ENCODE peak calls at places on chromosome 15, in five cellular contexts. E is cardiac muscle cell, G is cardiac fibroblast, T is left ventricle myocardium inferior, J is tibial nerve. V is an unnamed sample.

GRCh38 chr15:95687056-95687455 is 643.4 kb upstream of the NR2F2 start:
- DNase-seq in J (no peak), T (no peak), G (no peak), E (no peak), V (no peak)

GRCh38 chr15:70421197-70421482 is 323.4 kb upstream of the TLE3 start:
- DNase-seq in T (no peak), J (no peak), G (no peak), E (no peak), V (no peak)

GRCh38 chr15:39179980-39180379 is 400.9 kb upstream of the THBS1 start:
- DNase-seq in E (peak), T (no peak), G (peak), J (no peak), V (no peak)

GRCh38 chr15:75902129-75902557 is 1.5 kb upstream of the FBXO22 start:
- DNase-seq in T (no peak), G (peak), J (no peak), E (peak), V (no peak)

GRCh38 chr15:68365140-68365745 is 66.7 kb downstream of the ITGA11 start:
- DNase-seq in G (peak), T (peak), J (no peak), E (peak), V (no peak)

GRCh38 chr15:70101459-70102113 is 3.9 kb upstream of the TLE3 start:
- DNase-seq in G (peak), E (peak), T (peak), J (no peak), V (peak)

GRCh38 chr15:71242292-71242691 is 127.0 kb downstream of the THSD4 start:
- DNase-seq in T (no peak), J (no peak), G (no peak), E (no peak), V (no peak)

GRCh38 chr15:47194718-47195117 is 522.6 kb upstream of the SEMA6D start:
- DNase-seq in T (no peak), J (no peak), E (peak), G (peak), V (no peak)

GRCh38 chr15:61916104-61916503 is 144.1 kb downstream of the VPS13C start:
- DNase-seq in G (no peak), E (no peak), T (no peak), J (no peak), V (no peak)
- TF ChIP-seq CTCF in G (no peak), E (no peak), T (no peak), J (no peak), V (no peak)

GRCh38 chr15:43183270-43183669 is 1.9 kb upstream of the CCNDBP1 start:
- DNase-seq in T (no peak), J (no peak), G (no peak), E (no peak), V (no peak)

GRCh38 chr15:43184407-43185160 is 619 bp upstream of the CCNDBP1 start:
- DNase-seq in E (no peak), G (no peak), J (no peak), T (no peak), V (no peak)

GRCh38 chr15:43185161-43186002 is at the start of gene CCNDBP1:
- DNase-seq in J (peak), T (peak), G (peak), E (peak), V (peak)

GRCh38 chr15:43187544-43188155 is 2.4 kb downstream of the CCNDBP1 start:
- DNase-seq in G (peak), J (no peak), E (peak), T (no peak), V (no peak)

GRCh38 chr15:43186003-43186353 is 775 bp downstream of the CCNDBP1 start:
- DNase-seq in E (no peak), T (no peak), J (no peak), G (no peak), V (no peak)
- TF ChIP-seq CTCF in E (no peak), T (peak), J (no peak), G (no peak), V (no peak)

DNA sequence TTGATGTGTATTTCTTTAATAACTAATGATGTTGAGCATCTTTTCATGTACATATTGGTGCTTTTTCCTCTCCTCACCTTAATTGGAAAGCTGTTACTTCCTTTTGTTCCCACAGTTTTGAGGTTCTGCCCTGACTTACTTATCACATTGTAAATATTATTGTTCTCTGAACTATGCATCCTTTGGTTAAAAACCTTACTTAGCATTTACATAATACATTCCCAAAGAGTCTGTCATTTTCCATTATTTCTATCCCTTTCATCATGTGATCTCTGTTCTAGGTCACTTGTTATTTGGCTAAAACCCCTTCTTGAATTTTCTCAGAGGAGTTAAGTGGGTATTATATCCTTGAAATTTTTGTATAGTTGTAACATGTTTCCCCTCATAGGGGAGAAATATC is 33.0 kb downstream of the SLC12A6 start:
- DNase-seq in E (peak), G (peak), T (no peak), J (no peak), V (no peak)
- TF ChIP-seq CTCF in E (no peak), G (no peak), T (no peak), J (no peak), V (no peak)

GRCh38 chr15:44801797-44802196 is 65.5 kb downstream of the TRIM69 start:
- DNase-seq in E (no peak), T (no peak), G (no peak), J (no peak), V (no peak)

GRCh38 chr15:44801368-44801767 is 65.0 kb downstream of the TRIM69 start:
- DNase-seq in E (peak), J (no peak), T (no peak), G (peak), V (no peak)

GRCh38 chr15:44796508-44796907 is 60.2 kb downstream of the TRIM69 start:
- DNase-seq in G (no peak), T (no peak), E (no peak), J (no peak), V (no peak)

GRCh38 chr15:44802336-44802735 is 66.0 kb downstream of the TRIM69 start:
- DNase-seq in G (no peak), E (no peak), J (no peak), T (no peak), V (no peak)

GRCh38 chr15:44798815-44799214 is 62.5 kb downstream of the TRIM69 start:
- DNase-seq in E (peak), J (no peak), G (peak), T (no peak), V (no peak)
- TF ChIP-seq CTCF in E (peak), J (no peak), G (peak), T (peak), V (peak)

DNA sequence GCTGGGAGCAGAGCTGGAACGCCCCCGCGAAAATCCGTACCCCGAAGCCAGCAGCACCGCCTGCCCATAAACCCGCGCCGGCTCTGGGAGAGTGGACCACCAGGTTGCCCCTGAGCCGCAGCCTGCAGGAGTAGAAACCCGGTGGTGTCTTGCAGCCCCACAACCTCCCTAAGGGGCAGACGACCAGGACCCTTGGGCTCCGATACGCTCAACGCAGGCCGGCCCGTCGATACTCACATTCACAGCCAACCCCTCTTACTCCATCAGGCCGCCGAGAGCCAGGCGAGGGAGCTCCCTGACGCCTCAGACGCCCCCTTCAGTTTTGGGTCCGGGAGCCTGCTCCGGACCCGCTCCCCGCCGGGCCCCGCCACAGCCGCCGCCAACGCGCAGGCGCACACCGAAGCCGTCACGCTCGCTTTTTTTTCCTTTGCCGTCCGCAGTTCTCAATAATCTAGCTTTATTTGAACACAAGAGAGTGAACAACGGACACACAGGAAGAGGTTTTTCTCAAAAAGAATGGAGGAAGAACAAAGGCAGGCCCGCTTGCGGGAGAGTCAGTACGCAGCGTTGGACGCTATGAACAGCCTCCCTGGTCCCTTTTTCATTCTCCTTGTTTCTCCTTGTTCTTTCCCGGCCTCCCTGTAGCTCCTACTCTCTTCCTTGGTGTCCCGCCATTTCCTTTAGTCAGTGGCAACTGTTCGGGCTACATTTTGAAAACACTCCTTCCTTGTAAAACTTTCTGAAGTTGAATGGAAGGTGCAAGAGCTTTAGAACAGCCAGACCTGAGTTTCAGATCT is at the start of gene ZNF106:
- DNase-seq in E (peak), T (peak), J (peak), G (peak), V (peak)
- TF ChIP-seq CTCF in E (no peak), T (no peak), J (peak), G (no peak), V (no peak)

DNA sequence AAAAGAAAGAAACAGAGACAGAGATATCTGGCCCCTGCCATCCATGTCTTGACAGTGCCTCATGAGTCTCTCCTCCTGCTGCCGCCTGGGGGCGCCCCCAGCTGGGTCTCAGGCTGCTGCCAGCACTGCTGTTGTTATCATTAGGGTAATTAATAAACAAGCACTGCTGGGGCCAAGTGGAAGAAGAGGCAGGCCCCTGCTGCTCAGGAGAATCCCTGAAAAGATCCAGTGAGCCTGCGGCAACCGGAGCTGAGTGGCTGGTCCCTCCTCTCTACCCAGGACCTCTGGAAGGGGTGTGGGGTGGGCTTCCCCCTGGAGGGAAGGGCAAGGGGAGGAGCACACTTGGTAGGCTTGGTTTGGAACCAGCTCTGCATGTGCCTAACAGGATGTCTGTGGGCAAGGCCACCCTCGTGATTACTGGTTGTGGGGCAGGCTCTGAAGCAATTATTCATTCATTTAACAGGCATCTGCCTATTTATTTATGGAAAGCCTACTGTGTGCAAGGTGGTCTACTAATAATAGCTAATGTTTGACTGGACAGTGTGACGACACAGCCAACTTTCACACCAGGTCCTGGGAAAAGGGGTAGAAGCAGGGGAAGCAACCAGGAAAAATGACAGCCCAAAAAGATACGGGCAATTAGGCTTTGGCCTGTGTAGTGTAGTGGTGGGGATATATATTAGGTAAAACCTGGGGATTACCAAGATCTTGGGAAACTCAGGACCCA is 1.2 kb upstream of the TYRO3 start:
- DNase-seq in T (peak), J (peak), G (peak), E (peak), V (peak)
- TF ChIP-seq CTCF in T (peak), J (peak), G (peak), E (peak), V (peak)